ENCODE peak calls at places on chromosomes 11 and 22, in four cellular contexts. One of them, this sample, is unnamed.

GRCh38 chr11:120127236-120127635 is 10.7 kb downstream of the TRIM29 start:
- DNase-seq in Calu3: no peak
- DNase-seq in activated CD4-positive, CD25-positive, alpha-beta regulatory T cell treated with anti-CD3 and anti-CD28 coated beads, Interleukin-2, amount 50 U/mL, for 16 hours: no peak
- DNase-seq in astrocyte of the hippocampus: no peak
- DNase-seq in this sample: no peak

GRCh38 chr11:23944939-23945338 is 551.9 kb upstream of the LUZP2 start:
- DNase-seq in Calu3: no peak
- DNase-seq in activated CD4-positive, CD25-positive, alpha-beta regulatory T cell treated with anti-CD3 and anti-CD28 coated beads, Interleukin-2, amount 50 U/mL, for 16 hours: no peak
- DNase-seq in astrocyte of the hippocampus: no peak
- DNase-seq in this sample: no peak

GRCh38 chr11:105456950-105457349 is 152.9 kb upstream of the GRIA4 start:
- DNase-seq in Calu3: no peak
- DNase-seq in activated CD4-positive, CD25-positive, alpha-beta regulatory T cell treated with anti-CD3 and anti-CD28 coated beads, Interleukin-2, amount 50 U/mL, for 16 hours: no peak
- DNase-seq in astrocyte of the hippocampus: no peak
- DNase-seq in this sample: no peak

GRCh38 chr11:86511086-86511551 is 136.4 kb downstream of the CCDC81 start:
- DNase-seq in Calu3: no peak
- DNase-seq in activated CD4-positive, CD25-positive, alpha-beta regulatory T cell treated with anti-CD3 and anti-CD28 coated beads, Interleukin-2, amount 50 U/mL, for 16 hours: no peak
- DNase-seq in astrocyte of the hippocampus: peak
- DNase-seq in this sample: no peak

GRCh38 chr11:75311858-75312288 is 39.6 kb downstream of the ARRB1 start:
- DNase-seq in Calu3: no peak
- DNase-seq in activated CD4-positive, CD25-positive, alpha-beta regulatory T cell treated with anti-CD3 and anti-CD28 coated beads, Interleukin-2, amount 50 U/mL, for 16 hours: no peak
- DNase-seq in astrocyte of the hippocampus: no peak
- DNase-seq in this sample: peak

GRCh38 chr11:4181780-4182721 is 87.5 kb downstream of the RRM1 start:
- DNase-seq in Calu3: peak
- DNase-seq in activated CD4-positive, CD25-positive, alpha-beta regulatory T cell treated with anti-CD3 and anti-CD28 coated beads, Interleukin-2, amount 50 U/mL, for 16 hours: no peak
- DNase-seq in astrocyte of the hippocampus: peak
- DNase-seq in this sample: no peak

GRCh38 chr22:28417426-28417825 is 262.2 kb downstream of the TTC28 start:
- DNase-seq in Calu3: no peak
- DNase-seq in activated CD4-positive, CD25-positive, alpha-beta regulatory T cell treated with anti-CD3 and anti-CD28 coated beads, Interleukin-2, amount 50 U/mL, for 16 hours: no peak
- DNase-seq in astrocyte of the hippocampus: no peak
- DNase-seq in this sample: no peak

GRCh38 chr11:1002091-1002984 is 34.2 kb downstream of the MUC6 start:
- DNase-seq in Calu3: no peak
- DNase-seq in activated CD4-positive, CD25-positive, alpha-beta regulatory T cell treated with anti-CD3 and anti-CD28 coated beads, Interleukin-2, amount 50 U/mL, for 16 hours: no peak
- DNase-seq in astrocyte of the hippocampus: no peak
- DNase-seq in this sample: no peak

GRCh38 chr11:78176605-78177141 is 11.8 kb downstream of the KCTD21 start:
- DNase-seq in Calu3: no peak
- DNase-seq in activated CD4-positive, CD25-positive, alpha-beta regulatory T cell treated with anti-CD3 and anti-CD28 coated beads, Interleukin-2, amount 50 U/mL, for 16 hours: no peak
- DNase-seq in astrocyte of the hippocampus: no peak
- DNase-seq in this sample: no peak

GRCh38 chr22:28600546-28601143 is 79.0 kb downstream of the TTC28 start:
- DNase-seq in Calu3: peak
- DNase-seq in activated CD4-positive, CD25-positive, alpha-beta regulatory T cell treated with anti-CD3 and anti-CD28 coated beads, Interleukin-2, amount 50 U/mL, for 16 hours: no peak
- DNase-seq in astrocyte of the hippocampus: peak
- DNase-seq in this sample: peak

GRCh38 chr11:78168539-78169477 is 19.6 kb downstream of the KCTD21 start:
- DNase-seq in Calu3: no peak
- DNase-seq in activated CD4-positive, CD25-positive, alpha-beta regulatory T cell treated with anti-CD3 and anti-CD28 coated beads, Interleukin-2, amount 50 U/mL, for 16 hours: no peak
- DNase-seq in astrocyte of the hippocampus: peak
- DNase-seq in this sample: no peak

GRCh38 chr11:2466069-2466801 is 21.4 kb downstream of the KCNQ1 start:
- DNase-seq in Calu3: no peak
- DNase-seq in activated CD4-positive, CD25-positive, alpha-beta regulatory T cell treated with anti-CD3 and anti-CD28 coated beads, Interleukin-2, amount 50 U/mL, for 16 hours: no peak
- DNase-seq in astrocyte of the hippocampus: no peak
- DNase-seq in this sample: no peak

GRCh38 chr11:19744130-19744529 is 31.5 kb downstream of the NAV2 start:
- DNase-seq in Calu3: no peak
- DNase-seq in activated CD4-positive, CD25-positive, alpha-beta regulatory T cell treated with anti-CD3 and anti-CD28 coated beads, Interleukin-2, amount 50 U/mL, for 16 hours: no peak
- DNase-seq in astrocyte of the hippocampus: no peak
- DNase-seq in this sample: no peak

GRCh38 chr11:65103476-65103875 is 7.5 kb downstream of the VPS51 start:
- DNase-seq in Calu3: no peak
- DNase-seq in activated CD4-positive, CD25-positive, alpha-beta regulatory T cell treated with anti-CD3 and anti-CD28 coated beads, Interleukin-2, amount 50 U/mL, for 16 hours: no peak
- DNase-seq in astrocyte of the hippocampus: no peak
- DNase-seq in this sample: no peak

GRCh38 chr11:68598816-68599653 is 85.3 kb upstream of the GAL start:
- DNase-seq in Calu3: no peak
- DNase-seq in activated CD4-positive, CD25-positive, alpha-beta regulatory T cell treated with anti-CD3 and anti-CD28 coated beads, Interleukin-2, amount 50 U/mL, for 16 hours: no peak
- DNase-seq in astrocyte of the hippocampus: peak
- DNase-seq in this sample: no peak

GRCh38 chr11:65065898-65066297 is 7.5 kb upstream of the NAALADL1 start:
- DNase-seq in Calu3: no peak
- DNase-seq in activated CD4-positive, CD25-positive, alpha-beta regulatory T cell treated with anti-CD3 and anti-CD28 coated beads, Interleukin-2, amount 50 U/mL, for 16 hours: no peak
- DNase-seq in astrocyte of the hippocampus: no peak
- DNase-seq in this sample: no peak